ENCODE peak calls at places on chromosomes 12 and 14, in ten cellular contexts. K is stomach, E is tibial artery, T is cardiac muscle cell, N is fibroblast of lung, H is endodermal cell, I is Panc1, Z is ascending aorta, L is left ventricle myocardium inferior, Y is lower lobe of right lung. W is an unnamed sample.

GRCh38 chr14:64758711-64759554 is 54.7 kb downstream of the PLEKHG3 start:
- DNase-seq in E (peak), T (no peak), K (peak), L (peak), N (peak), Y (peak), I (no peak), Z (no peak), H (peak), W (no peak)

GRCh38 chr14:88793259-88793625 is 489 bp upstream of the EML5 start:
- DNase-seq in K (no peak), I (no peak), T (no peak), Z (no peak), Y (no peak), N (no peak), H (no peak), L (no peak), E (no peak), W (no peak)

GRCh38 chr12:132603240-132604107 is 6.9 kb downstream of the LRCOL1 start:
- DNase-seq in Z (no peak), T (no peak), K (no peak), H (no peak), E (no peak), L (no peak), I (no peak), N (no peak), Y (peak), W (peak)

GRCh38 chr14:102993523-102993922 is 63.8 kb downstream of the CDC42BPB start:
- DNase-seq in Y (no peak), T (no peak), I (peak), E (no peak), H (no peak), L (no peak), N (peak), Z (no peak), K (no peak), W (no peak)

GRCh38 chr12:754871-755562 is 2.6 kb downstream of the WNK1 start:
- DNase-seq in N (peak), I (no peak), L (no peak), K (no peak), Z (no peak), T (peak), E (no peak), H (no peak), Y (no peak), W (no peak)

GRCh38 chr14:39241637-39242036 is 7.9 kb downstream of the MIA2 start:
- DNase-seq in L (no peak), T (no peak), Y (no peak), Z (no peak), H (no peak), I (no peak), N (peak), K (no peak), E (no peak), W (no peak)

GRCh38 chr12:23767834-23768233 is 181.6 kb downstream of the SOX5 start:
- DNase-seq in Y (no peak), N (peak), I (no peak), H (no peak), T (no peak), K (no peak), L (no peak), E (no peak), Z (no peak), W (no peak)

GRCh38 chr14:66508846-66509621 is 1.1 kb downstream of the GPHN start:
- DNase-seq in L (peak), E (peak), N (peak), Y (peak), T (peak), I (no peak), Z (no peak), H (peak), K (no peak), W (peak)

GRCh38 chr12:29200586-29200985 is 51.5 kb downstream of the FAR2 start:
- DNase-seq in T (no peak), H (no peak), Y (no peak), L (no peak), Z (no peak), K (no peak), I (no peak), E (no peak), N (no peak), W (no peak)

GRCh38 chr12:124507188-124508109 is 60.0 kb downstream of the NCOR2 start:
- DNase-seq in Z (no peak), I (no peak), L (peak), E (no peak), K (no peak), N (peak), T (no peak), Y (no peak), H (no peak), W (no peak)

GRCh38 chr12:52749827-52750226 is 27.3 kb downstream of the KRT76 start:
- DNase-seq in Z (no peak), I (no peak), N (no peak), Y (no peak), H (no peak), K (no peak), E (no peak), L (no peak), T (no peak), W (no peak)

GRCh38 chr12:27965411-27965810 is 7.1 kb downstream of the PTHLH start:
- DNase-seq in Z (no peak), I (no peak), K (no peak), L (no peak), E (no peak), N (peak), Y (no peak), H (no peak), T (no peak), W (no peak)

GRCh38 chr12:82803201-82803600 is 116.5 kb downstream of the TMTC2 start:
- DNase-seq in N (no peak), Z (no peak), T (no peak), I (no peak), E (no peak), H (peak), Y (no peak), L (no peak), K (no peak), W (no peak)

GRCh38 chr14:69358233-69358963 is 39.7 kb downstream of the ERH start:
- DNase-seq in H (no peak), L (no peak), T (no peak), Y (no peak), Z (no peak), K (no peak), N (peak), I (no peak), E (no peak), W (no peak)

GRCh38 chr12:132277374-132277801 is 52.0 kb downstream of the GALNT9 start:
- DNase-seq in Z (no peak), I (no peak), L (no peak), T (no peak), N (no peak), H (no peak), K (no peak), E (no peak), Y (peak), W (no peak)

GRCh38 chr12:10285919-10286318 is 21.8 kb upstream of the KLRD1 start:
- DNase-seq in K (no peak), T (no peak), I (no peak), E (no peak), N (no peak), H (no peak), Z (no peak), L (no peak), Y (no peak), W (no peak)

GRCh38 chr14:51023964-51024363 is 70.9 kb downstream of the TRIM9 start:
- DNase-seq in E (no peak), H (no peak), Z (no peak), L (no peak), N (peak), I (no peak), Y (no peak), T (peak), K (no peak), W (no peak)

GRCh38 chr12:11853126-11853525 is 203.7 kb downstream of the ETV6 start:
- DNase-seq in L (no peak), E (no peak), Y (no peak), K (no peak), H (no peak), T (no peak), Z (no peak), N (no peak), I (no peak), W (no peak)

GRCh38 chr12:101696477-101697196 is 803 bp upstream of the CHPT1 start:
- DNase-seq in H (no peak), Z (no peak), L (peak), I (no peak), T (peak), Y (peak), E (peak), N (no peak), K (peak), W (no peak)

GRCh38 chr12:108390495-108391203 is 51.5 kb upstream of the CMKLR1 start:
- DNase-seq in H (peak), I (no peak), T (no peak), K (no peak), L (no peak), Y (no peak), Z (no peak), N (no peak), E (no peak), W (no peak)

GRCh38 chr12:58809064-58809607 is 111.2 kb downstream of the LRIG3 start:
- DNase-seq in Y (no peak), E (no peak), H (no peak), K (no peak), Z (no peak), L (no peak), N (peak), T (no peak), I (no peak), W (no peak)

GRCh38 chr14:101857226-101857625 is 95.7 kb downstream of the PPP2R5C start:
- DNase-seq in Z (no peak), T (no peak), Y (no peak), E (no peak), L (no peak), H (peak), N (no peak), K (no peak), I (no peak), W (no peak)

GRCh38 chr12:68828669-68829068 is 20.7 kb downstream of the MDM2 start:
- DNase-seq in T (no peak), N (no peak), I (no peak), E (no peak), L (no peak), K (no peak), Z (no peak), H (no peak), Y (no peak), W (no peak)

GRCh38 chr12:131091413-131091975 is 137.8 kb downstream of the ADGRD1 start:
- DNase-seq in I (no peak), Z (no peak), L (no peak), T (no peak), H (no peak), Y (peak), K (no peak), E (no peak), N (no peak), W (no peak)

GRCh38 chr12:115912440-115912839 is 365.1 kb downstream of the MED13L start:
- DNase-seq in Z (no peak), L (no peak), H (no peak), Y (no peak), E (no peak), I (no peak), N (no peak), K (no peak), T (no peak), W (no peak)

GRCh38 chr12:1367331-1367730 is 227.1 kb downstream of the FBXL14 start:
- DNase-seq in E (no peak), I (no peak), Z (no peak), H (no peak), N (peak), L (no peak), Y (no peak), K (no peak), T (no peak), W (no peak)

GRCh38 chr14:90577661-90578282 is 180.9 kb downstream of the CALM1 start:
- DNase-seq in Y (no peak), I (no peak), T (no peak), Z (no peak), H (no peak), E (peak), N (no peak), L (peak), K (no peak), W (no peak)

GRCh38 chr12:4355843-4356327 is 23.6 kb downstream of the FGF23 start:
- DNase-seq in I (peak), H (peak), K (no peak), Y (peak), E (no peak), Z (no peak), L (no peak), N (peak), T (peak), W (peak)
- TF ChIP-seq CTCF in I (peak), H (peak), K (no peak), Y (peak), E (no peak), Z (no peak), L (peak), N (peak), T (peak), W (peak)

DNA sequence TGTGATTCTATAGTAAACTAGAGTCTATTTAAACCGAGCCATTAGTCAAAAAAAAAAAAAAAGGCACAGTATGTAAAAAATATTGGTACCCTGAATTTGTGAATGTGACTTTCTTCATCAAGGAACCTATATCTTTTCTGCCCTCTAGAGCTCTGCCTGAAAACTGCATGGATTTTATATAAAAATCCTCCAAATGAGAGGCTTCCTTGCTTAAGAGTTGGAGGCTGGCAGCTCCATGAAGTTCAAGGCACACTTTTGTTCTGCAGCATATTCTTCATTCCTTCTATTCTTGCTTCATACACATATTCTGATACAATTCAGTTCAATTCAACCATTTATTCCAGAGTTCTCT is 23.1 kb upstream of the NKX2-8 start:
- DNase-seq in N (no peak), Z (no peak), E (no peak), L (no peak), I (no peak), K (no peak), H (no peak), T (no peak), Y (no peak), W (no peak)
- TF ChIP-seq CTCF in N (no peak), Z (no peak), E (no peak), L (no peak), I (no peak), K (no peak), H (peak), T (no peak), Y (no peak), W (no peak)

DNA sequence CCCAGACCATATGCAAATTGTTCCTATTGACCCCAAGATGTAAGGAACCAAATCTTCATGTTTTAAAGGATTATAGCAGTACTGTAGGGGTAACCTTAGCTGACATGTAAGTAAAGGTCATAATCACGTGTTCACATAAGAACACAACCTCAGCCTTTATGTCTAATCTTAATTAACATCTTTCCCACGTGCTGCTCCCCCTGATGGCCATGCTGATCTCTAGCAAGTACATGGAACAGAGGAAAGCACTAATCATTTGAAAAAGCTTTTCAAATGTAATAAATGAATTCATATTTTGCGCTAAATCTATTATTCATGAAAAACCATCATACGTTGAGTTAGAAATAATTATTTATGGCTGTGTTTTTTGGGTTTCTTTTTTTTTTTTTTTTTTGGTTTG is 30.5 kb upstream of the ITPR2 start:
- DNase-seq in N (no peak), I (no peak), E (no peak), Z (no peak), T (no peak), Y (no peak), H (no peak), K (no peak), L (no peak), W (no peak)
- TF ChIP-seq CTCF in N (peak), I (peak), E (no peak), Z (no peak), T (peak), Y (peak), H (peak), K (no peak), L (no peak), W (no peak)

DNA sequence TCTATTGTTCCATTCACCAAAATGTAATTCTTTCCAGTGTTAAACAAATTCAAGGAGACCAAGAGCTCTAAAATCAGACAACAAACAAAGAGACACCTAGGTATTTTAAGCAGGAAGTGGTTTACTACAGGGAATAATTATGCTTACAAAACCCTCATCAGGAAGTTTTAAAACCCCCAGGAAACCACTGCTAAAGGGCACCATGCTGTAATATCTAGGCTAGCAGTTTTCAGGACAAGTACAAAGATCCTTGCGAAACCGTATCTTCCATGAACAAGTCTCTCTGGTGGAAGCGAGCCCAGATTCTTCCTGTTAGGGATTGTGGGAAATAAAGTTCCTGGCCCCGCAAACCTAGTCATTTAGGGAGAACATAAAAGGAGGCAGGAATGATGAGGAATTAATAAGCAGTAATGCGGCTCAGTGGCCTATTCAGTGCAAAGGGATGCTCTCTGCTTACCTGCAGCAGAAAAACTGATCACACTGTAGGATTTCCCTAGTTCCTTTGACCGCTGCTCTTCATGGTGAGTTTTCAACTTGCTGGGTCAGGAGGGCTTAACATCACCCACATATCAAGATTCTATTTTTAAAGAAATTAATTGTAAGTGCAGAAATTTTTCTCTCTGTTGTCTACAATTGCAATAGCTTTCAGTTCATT is 42.8 kb downstream of the ACSM4 start:
- DNase-seq in N (no peak), L (no peak), Y (no peak), K (no peak), H (no peak), E (no peak), T (no peak), Z (no peak), I (no peak), W (no peak)
- TF ChIP-seq CTCF in N (no peak), L (no peak), Y (no peak), K (no peak), H (no peak), E (no peak), T (no peak), Z (no peak), I (no peak), W (no peak)

GRCh38 chr14:37638599-37638998 is 43.2 kb downstream of the TTC6 start:
- DNase-seq in H (no peak), Y (no peak), K (no peak), E (no peak), T (no peak), Z (no peak), I (no peak), N (no peak), L (no peak), W (no peak)
- TF ChIP-seq CTCF in H (no peak), Y (no peak), K (no peak), E (no peak), T (no peak), Z (no peak), I (no peak), N (no peak), L (no peak), W (no peak)